ENCODE peak calls at places on chromosomes 16 and 17, in four cellular contexts. N, W, I and E are unnamed samples.
A peak's percentile ranks its signal among the peaks of the same experiment; 100 is the strongest.

GRCh38 chr17:78640700-78641099 is 63.5 kb upstream of the DNAH17 start:
- DNase-seq in N (no peak), W (no peak), I (no peak), E (no peak)

GRCh38 chr17:2034806-2035548 is 5.0 kb downstream of the DPH1 start:
- DNase-seq in N (peak; percentile 76), W (peak; percentile 90), I (no peak), E (no peak)

GRCh38 chr17:58369214-58370031 is 17.4 kb upstream of the SUPT4H1 start:
- DNase-seq in N (no peak), W (no peak), I (no peak), E (no peak)

GRCh38 chr17:73197141-73197540 is 4.3 kb downstream of the COG1 start:
- DNase-seq in N (no peak), W (no peak), I (no peak), E (no peak)

GRCh38 chr16:87492241-87492635 is 586 bp downstream of the ZCCHC14 start:
- DNase-seq in N (no peak), W (no peak), I (no peak), E (no peak)

GRCh38 chr17:28940675-28941074 is 10.6 kb downstream of the PHF12 start:
- DNase-seq in N (no peak), W (no peak), I (no peak), E (peak; percentile 25)

GRCh38 chr16:81940781-81941560 is 70.3 kb downstream of the SDR42E1 start:
- DNase-seq in N (peak; percentile 64), W (peak; percentile 75), I (peak; percentile 52), E (peak; percentile 15)

GRCh38 chr17:31869031-31869430 is 10.0 kb upstream of the COPRS start:
- DNase-seq in N (peak; percentile 37), W (no peak), I (no peak), E (no peak)

GRCh38 chr17:68455756-68456528 is 1.4 kb downstream of the WIPI1 start:
- DNase-seq in N (peak; percentile 93), W (peak; percentile 95), I (no peak), E (peak; percentile 72)

GRCh38 chr17:336110-337021 is 16.2 kb downstream of the RPH3AL start:
- DNase-seq in N (no peak), W (peak; percentile 35), I (no peak), E (peak; percentile 2)

GRCh38 chr16:30068750-30069574 is 3.4 kb downstream of the ALDOA start:
- DNase-seq in N (peak; percentile 64), W (no peak), I (peak; percentile 57), E (no peak)